ENCODE peak calls at places on chromosome 4, in six cellular contexts. P is cardiac muscle cell, G is NT2/D1, Z is heart left ventricle, S is ovary, N is small intestine. Q is an unnamed sample. For H3K4me1, the result is how much of the 10 kb centered on the place peaks cover.

GRCh38 chr4:14177987-14178386 is 550.5 kb upstream of the BOD1L1 start:
- DNase-seq in P (no peak), N (no peak), Z (no peak), S (no peak), G (no peak), Q (no peak)

GRCh38 chr4:82865592-82865991 is 25.4 kb downstream of the SEC31A start:
- DNase-seq in G (no peak), Z (no peak), N (peak), P (no peak), S (no peak), Q (no peak)

GRCh38 chr4:74391890-74392478 is 27.0 kb downstream of the EREG start:
- DNase-seq in G (no peak), S (no peak), P (no peak), N (no peak), Z (no peak), Q (no peak)

GRCh38 chr4:173862754-173863153 is 332.7 kb upstream of the HAND2 start:
- DNase-seq in P (no peak), N (no peak), Z (no peak), S (no peak), G (no peak), Q (no peak)

GRCh38 chr4:8046925-8047541 is 107.4 kb upstream of the AFAP1 start:
- DNase-seq in Z (no peak), S (no peak), G (no peak), P (no peak), N (no peak), Q (no peak)

GRCh38 chr4:177008071-177008835 is 215.5 kb upstream of the VEGFC start:
- DNase-seq in P (no peak), G (no peak), Z (no peak), S (no peak), N (no peak), Q (no peak)

GRCh38 chr4:132863619-132864018 is 285.5 kb upstream of the PCDH10 start:
- DNase-seq in N (no peak), Z (no peak), S (no peak), P (no peak), G (no peak), Q (no peak)

GRCh38 chr4:38424171-38424871 is 239.7 kb upstream of the KLF3 start:
- DNase-seq in P (peak), S (no peak), Z (peak), G (peak), N (peak), Q (no peak)

GRCh38 chr4:154417358-154417673 is 74.3 kb downstream of the DCHS2 start:
- DNase-seq in N (no peak), Z (no peak), G (no peak), P (no peak), S (no peak), Q (no peak)

GRCh38 chr4:133969202-133969873 is 232.3 kb downstream of the PABPC4L start:
- DNase-seq in S (no peak), Z (peak), P (peak), N (peak), G (no peak), Q (no peak)

GRCh38 chr4:150358691-150359090 is 223.3 kb upstream of the MAB21L2 start:
- DNase-seq in P (no peak), S (no peak), N (no peak), G (no peak), Z (no peak), Q (no peak)

GRCh38 chr4:2800691-2801596 is 8.1 kb downstream of the SH3BP2 start:
- DNase-seq in S (peak), G (no peak), N (no peak), P (peak), Z (peak), Q (peak)

GRCh38 chr4:105345838-105346237 is 128.0 kb downstream of the PPA2 start:
- DNase-seq in Z (no peak), S (no peak), P (no peak), N (no peak), G (no peak), Q (no peak)

GRCh38 chr4:96566755-96567154 is 726.9 kb downstream of the PDHA2 start:
- DNase-seq in P (no peak), S (no peak), N (no peak), Z (no peak), G (no peak), Q (no peak)

GRCh38 chr4:82491251-82491960 is 61.0 kb downstream of the ENOPH1 start:
- DNase-seq in S (no peak), G (no peak), Z (no peak), P (no peak), N (no peak), Q (no peak)

GRCh38 chr4:101264993-101265815 is 82.1 kb downstream of the PPP3CA start:
- DNase-seq in S (no peak), Z (no peak), P (no peak), G (no peak), N (no peak), Q (no peak)

GRCh38 chr4:5635826-5636196 is 72.5 kb downstream of the EVC2 start:
- DNase-seq in Z (no peak), S (no peak), G (no peak), N (no peak), P (no peak), Q (no peak)

GRCh38 chr4:137509855-137510282 is 22.4 kb downstream of the PCDH18 start:
- DNase-seq in N (peak), P (no peak), Z (no peak), G (no peak), S (no peak), Q (no peak)

GRCh38 chr4:103673983-103674382 is 45.8 kb downstream of the TACR3 start:
- DNase-seq in S (no peak), P (no peak), Z (no peak), N (no peak), G (no peak), Q (no peak)

GRCh38 chr4:125432078-125432477 is 117.3 kb downstream of the FAT4 start:
- DNase-seq in S (no peak), P (peak), Z (no peak), N (no peak), G (peak), Q (no peak)

GRCh38 chr4:6461301-6462165 is 10.9 kb downstream of the PPP2R2C start:
- DNase-seq in G (no peak), N (no peak), P (no peak), Z (no peak), S (no peak), Q (no peak)

GRCh38 chr4:52402582-52402981 is 256.5 kb downstream of the USP46 start:
- DNase-seq in P (no peak), G (no peak), N (no peak), S (no peak), Z (no peak), Q (no peak)

GRCh38 chr4:76781698-76782595 is 116.0 kb downstream of the SOWAHB start:
- DNase-seq in G (no peak), S (no peak), N (no peak), P (no peak), Z (no peak), Q (no peak)

GRCh38 chr4:78654809-78655208 is 103.2 kb downstream of the ANXA3 start:
- DNase-seq in G (no peak), Z (no peak), P (no peak), S (no peak), N (no peak), Q (no peak)
- H3K4me1 ChIP-seq in G (under half), Z (under half), P (under half), S (under half), N (under half), Q (under half)

DNA sequence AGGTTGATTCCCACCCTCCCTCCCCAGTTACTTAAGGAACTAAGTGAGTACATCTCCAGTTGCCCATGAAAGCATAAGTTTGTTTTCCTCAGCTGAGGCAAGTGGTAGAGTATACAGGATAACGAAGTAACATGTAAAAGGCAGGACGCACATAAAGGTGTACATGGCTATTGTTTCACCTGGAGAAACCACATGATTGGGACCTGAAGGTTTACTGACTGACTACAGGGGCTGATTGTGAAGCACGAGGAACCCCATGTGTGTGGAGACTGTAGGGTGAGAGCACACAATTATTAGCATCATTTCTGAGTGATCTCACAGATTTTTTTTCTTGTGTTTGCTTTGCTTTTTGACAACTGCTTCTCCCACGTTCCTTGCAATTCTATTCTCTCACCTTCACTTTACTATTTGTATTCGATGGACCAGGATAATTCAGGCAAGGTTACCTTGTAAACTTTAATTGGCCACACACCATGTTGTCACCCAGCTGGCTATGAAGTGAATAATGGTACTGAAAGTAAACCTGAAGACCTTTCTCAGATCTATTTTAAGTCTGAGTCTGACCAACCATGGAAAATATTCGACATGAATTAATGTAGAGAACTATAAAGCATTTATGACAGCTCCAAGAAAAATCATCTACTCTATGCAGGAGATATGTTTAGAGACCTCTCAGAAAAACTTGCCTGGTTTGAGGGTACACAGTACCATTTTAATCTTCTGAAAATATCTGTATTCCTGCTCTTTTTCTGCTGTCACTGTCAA is 102.5 kb upstream of the MYOZ2 start:
- DNase-seq in S (no peak), Z (no peak), N (no peak), P (no peak), G (no peak), Q (no peak)
- H3K4me3 ChIP-seq in S (no peak), Z (no peak), N (no peak), P (no peak), G (no peak), Q (no peak)

GRCh38 chr4:10105920-10106319 is 10.7 kb downstream of the WDR1 start:
- DNase-seq in P (no peak), Z (no peak), G (no peak), N (no peak), S (no peak), Q (no peak)
- H3K4me1 ChIP-seq in P (half or more), Z (half or more), G (under half), N (under half), S (under half), Q (under half)

GRCh38 chr4:61239250-61239649 is 39.1 kb downstream of the ADGRL3 start:
- DNase-seq in Z (no peak), N (no peak), P (no peak), S (no peak), G (no peak), Q (no peak)
- H3K4me3 ChIP-seq in Z (no peak), N (no peak), P (no peak), S (no peak), G (no peak), Q (no peak)

GRCh38 chr4:88606832-88607231 is 14.6 kb downstream of the HERC3 start:
- DNase-seq in P (no peak), G (no peak), N (no peak), S (no peak), Z (no peak), Q (no peak)

GRCh38 chr4:88609387-88609786 is 17.1 kb downstream of the HERC3 start:
- DNase-seq in G (no peak), Z (no peak), S (no peak), P (no peak), N (no peak), Q (no peak)

GRCh38 chr4:88613417-88613875 is 21.2 kb downstream of the HERC3 start:
- DNase-seq in N (peak), P (peak), G (no peak), Z (no peak), S (no peak), Q (no peak)

GRCh38 chr4:88614058-88614457 is 21.8 kb downstream of the HERC3 start:
- DNase-seq in G (no peak), P (no peak), Z (no peak), S (no peak), N (no peak), Q (no peak)

DNA sequence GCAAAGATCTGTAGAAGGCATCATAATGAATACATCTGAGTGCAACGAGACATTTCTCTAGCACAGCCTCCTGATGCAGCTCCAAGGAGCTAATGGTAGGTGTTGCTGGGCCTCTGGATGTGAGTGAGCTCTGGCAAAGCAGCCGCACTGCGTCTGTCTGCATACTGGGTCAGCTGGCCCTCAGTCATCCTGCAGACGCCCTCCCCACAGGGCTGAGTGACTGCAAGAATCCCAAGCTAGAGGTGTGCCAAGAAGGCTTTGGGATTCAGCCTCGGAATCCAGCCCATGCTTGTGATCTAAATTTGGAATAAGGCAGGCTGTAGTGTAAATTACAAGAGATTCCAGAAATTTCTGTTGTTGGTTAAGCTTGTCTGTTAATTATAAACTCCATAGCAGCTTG is 18.5 kb downstream of the HERC3 start:
- DNase-seq in G (no peak), Z (peak), P (no peak), S (peak), N (no peak), Q (peak)
- H3K4me1 ChIP-seq in G (under half), Z (half or more), P (under half), S (under half), N (under half), Q (under half)

GRCh38 chr4:85125688-85126087 is 159.2 kb upstream of the WDFY3 start:
- DNase-seq in G (no peak), Z (no peak), N (no peak), S (no peak), P (no peak), Q (no peak)
- H3K4me3 ChIP-seq in G (no peak), Z (no peak), N (no peak), S (no peak), P (no peak), Q (no peak)

GRCh38 chr4:172727631-172728030 is 441.0 kb upstream of the GALNT7 start:
- DNase-seq in N (no peak), P (no peak), S (no peak), G (no peak), Z (no peak), Q (no peak)

GRCh38 chr4:172725581-172725980 is 443.0 kb upstream of the GALNT7 start:
- DNase-seq in N (peak), P (no peak), Z (no peak), G (no peak), S (no peak), Q (no peak)

GRCh38 chr4:172726001-172726423 is 442.6 kb upstream of the GALNT7 start:
- DNase-seq in Z (no peak), P (no peak), G (no peak), N (peak), S (no peak), Q (no peak)
- H3K4me1 ChIP-seq in Z (under half), P (under half), G (under half), N (under half), S (under half), Q (under half)

GRCh38 chr4:79964020-79964714 is 108.9 kb downstream of the ANTXR2 start:
- DNase-seq in S (no peak), Z (no peak), N (no peak), G (no peak), P (no peak), Q (no peak)
- H3K4me3 ChIP-seq in S (no peak), Z (no peak), N (no peak), G (peak), P (no peak), Q (no peak)

GRCh38 chr4:84956014-84956413 is 10.5 kb downstream of the WDFY3 start:
- DNase-seq in Z (no peak), N (no peak), P (peak), G (no peak), S (no peak), Q (no peak)
- H3K4me1 ChIP-seq in Z (under half), N (under half), P (under half), G (under half), S (under half), Q (under half)